ENCODE peak calls at places on chromosomes 7 and 10, in nine cellular contexts. A is fibroblast of lung, V is ovary, R is adrenal gland, H is GM12865, X is heart left ventricle, E is body of pancreas, N is tibial artery, G is kidney epithelial cell. I is an unnamed sample.

GRCh38 chr7:151008511-151009323 is 15.6 kb downstream of the ATG9B start:
- DNase-seq in A (peak; percentile 25), V (peak; percentile 76), R (peak; percentile 71), H (peak; percentile 80), X (peak; percentile 91), E (peak; percentile 80), N (no peak), G (no peak), I (peak; percentile 83)

GRCh38 chr10:133087679-133088523 is at the start of gene ADGRA1:
- DNase-seq in A (no peak), V (no peak), R (peak; percentile 38), H (no peak), X (peak; percentile 59), E (peak; percentile 29), N (no peak), G (no peak), I (no peak)

GRCh38 chr7:153290066-153290465 is 530.5 kb downstream of the ACTR3B start:
- DNase-seq in A (no peak), V (no peak), R (no peak), H (no peak), X (no peak), E (no peak), N (no peak), G (no peak), I (no peak)

GRCh38 chr7:84363741-84364140 is 169.2 kb upstream of the SEMA3A start:
- DNase-seq in A (no peak), V (no peak), R (no peak), H (no peak), X (no peak), E (no peak), N (no peak), G (no peak), I (no peak)

GRCh38 chr10:47368431-47369180 is 15.5 kb downstream of the ZNF488 start:
- DNase-seq in A (no peak), V (peak; percentile 2), R (no peak), H (no peak), X (no peak), E (no peak), N (peak; percentile 17), G (no peak), I (no peak)

GRCh38 chr7:128705891-128706333 is 33.2 kb upstream of the CALU start:
- DNase-seq in A (no peak), V (no peak), R (no peak), H (no peak), X (no peak), E (no peak), N (no peak), G (no peak), I (no peak)

GRCh38 chr10:86734209-86734988 is 22.0 kb upstream of the BMPR1A start:
- DNase-seq in A (no peak), V (no peak), R (no peak), H (no peak), X (no peak), E (no peak), N (no peak), G (no peak), I (no peak)

GRCh38 chr10:78904196-78904595 is 164.6 kb upstream of the ZMIZ1 start:
- DNase-seq in A (no peak), V (no peak), R (peak; percentile 7), H (no peak), X (no peak), E (no peak), N (no peak), G (no peak), I (no peak)

GRCh38 chr7:155206286-155207020 is 91.2 kb upstream of the INSIG1 start:
- DNase-seq in A (peak; percentile 71), V (no peak), R (peak; percentile 44), H (peak; percentile 93), X (peak; percentile 82), E (peak; percentile 39), N (peak; percentile 74), G (peak; percentile 74), I (peak; percentile 84)

GRCh38 chr10:24350111-24350921 is 141.4 kb downstream of the KIAA1217 start:
- DNase-seq in A (peak; percentile 46), V (no peak), R (no peak), H (no peak), X (no peak), E (no peak), N (no peak), G (no peak), I (no peak)

GRCh38 chr7:151851160-151851751 is 25.7 kb downstream of the PRKAG2 start:
- DNase-seq in A (no peak), V (no peak), R (no peak), H (peak; percentile 23), X (no peak), E (peak; percentile 54), N (peak; percentile 56), G (no peak), I (peak; percentile 67)

GRCh38 chr10:33939892-33940291 is 605.4 kb upstream of the NRP1 start:
- DNase-seq in A (no peak), V (no peak), R (no peak), H (no peak), X (no peak), E (no peak), N (no peak), G (no peak), I (no peak)

GRCh38 chr7:87517136-87517805 is 41.8 kb upstream of the ABCB4 start:
- DNase-seq in A (no peak), V (no peak), R (no peak), H (no peak), X (no peak), E (no peak), N (no peak), G (peak; percentile 5), I (peak; percentile 3)

GRCh38 chr10:131790021-131790420 is 110.8 kb upstream of the PPP2R2D start:
- DNase-seq in A (no peak), V (no peak), R (no peak), H (peak; percentile 17), X (no peak), E (no peak), N (no peak), G (no peak), I (peak; percentile 63)

GRCh38 chr7:155593455-155594162 is 47.2 kb upstream of the CNPY1 start:
- DNase-seq in A (no peak), V (no peak), R (no peak), H (no peak), X (no peak), E (no peak), N (no peak), G (no peak), I (no peak)

GRCh38 chr10:62895058-62895457 is 78.9 kb upstream of the EGR2 start:
- DNase-seq in A (peak; percentile 27), V (no peak), R (no peak), H (no peak), X (no peak), E (no peak), N (no peak), G (no peak), I (no peak)

GRCh38 chr7:14570750-14571607 is 331.6 kb downstream of the DGKB start:
- DNase-seq in A (no peak), V (no peak), R (no peak), H (no peak), X (no peak), E (no peak), N (no peak), G (no peak), I (no peak)
- TF ChIP-seq CTCF in A (no peak), V (no peak), R (no peak), H (no peak), X (no peak), E (no peak), N (no peak), G (no peak), I (no peak)

GRCh38 chr10:100009793-100010676 is at the start of gene DNMBP:
- DNase-seq in A (peak; percentile 81), V (peak; percentile 83), R (peak; percentile 86), H (peak; percentile 93), X (peak; percentile 94), E (peak; percentile 87), N (peak; percentile 80), G (no peak), I (peak; percentile 87)
- TF ChIP-seq CTCF in A (peak; percentile 30), V (no peak), R (peak; percentile 87), H (peak; percentile 64), X (peak; percentile 61), E (peak; percentile 41), N (peak; percentile 92), G (peak; percentile 6), I (peak; percentile 73)

DNA sequence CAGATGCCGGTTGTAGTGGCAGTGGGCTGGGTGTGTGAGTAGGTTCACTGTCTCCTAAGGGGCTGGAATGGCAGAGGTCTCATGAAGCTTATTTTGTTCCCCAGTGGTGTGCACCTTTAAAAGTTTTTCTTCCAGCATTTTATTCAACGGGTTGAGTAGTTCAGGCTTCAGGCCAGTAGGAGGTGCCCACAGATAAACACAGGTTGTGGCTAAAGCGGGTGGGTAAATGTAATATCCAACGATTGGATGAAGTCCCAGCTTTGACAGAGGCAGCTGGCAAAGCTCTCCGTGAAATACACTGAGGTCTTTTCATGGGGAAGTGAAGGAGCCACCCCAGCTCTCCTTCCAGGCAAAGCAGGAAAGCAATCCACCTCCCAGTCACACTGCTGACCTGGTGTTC is 339.8 kb upstream of the LRRTM3 start:
- DNase-seq in A (peak; percentile 68), V (no peak), R (no peak), H (no peak), X (no peak), E (peak; percentile 70), N (no peak), G (no peak), I (no peak)
- TF ChIP-seq CTCF in A (peak; percentile 24), V (no peak), R (no peak), H (no peak), X (no peak), E (peak; percentile 28), N (no peak), G (no peak), I (no peak)

GRCh38 chr10:116464257-116464656 is 36.6 kb downstream of the PNLIPRP3 start:
- DNase-seq in A (no peak), V (no peak), R (no peak), H (no peak), X (no peak), E (peak; percentile 90), N (no peak), G (no peak), I (no peak)

GRCh38 chr10:116469437-116469836 is 41.8 kb downstream of the PNLIPRP3 start:
- DNase-seq in A (no peak), V (no peak), R (no peak), H (no peak), X (no peak), E (no peak), N (no peak), G (no peak), I (no peak)

GRCh38 chr10:116461680-116462079 is 34.0 kb downstream of the PNLIPRP3 start:
- DNase-seq in A (no peak), V (no peak), R (no peak), H (no peak), X (no peak), E (no peak), N (no peak), G (no peak), I (no peak)

GRCh38 chr10:116466715-116467422 is 39.2 kb downstream of the PNLIPRP3 start:
- DNase-seq in A (no peak), V (no peak), R (no peak), H (no peak), X (no peak), E (no peak), N (no peak), G (no peak), I (no peak)

DNA sequence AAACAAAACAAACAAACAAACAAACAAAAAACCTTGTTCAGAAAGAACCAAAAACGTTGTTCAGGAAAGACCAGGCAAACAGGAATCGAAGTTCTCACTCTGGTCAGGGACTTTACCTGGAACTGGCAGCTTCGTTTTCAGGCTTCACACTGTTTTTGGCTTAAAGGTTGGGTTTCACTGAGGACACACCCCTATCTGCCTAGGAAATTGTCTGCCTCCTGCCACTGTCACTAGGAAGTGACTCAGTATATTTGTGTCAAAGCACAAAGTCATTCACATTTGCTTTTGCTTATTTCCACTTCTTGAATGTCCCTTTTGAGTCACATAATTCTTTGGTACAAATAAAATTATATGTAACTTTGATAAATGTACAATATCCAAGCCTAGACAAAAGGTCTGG is 37.9 kb downstream of the PNLIPRP3 start:
- DNase-seq in A (no peak), V (no peak), R (no peak), H (no peak), X (no peak), E (no peak), N (no peak), G (no peak), I (peak; percentile 8)
- TF ChIP-seq CTCF in A (no peak), V (no peak), R (no peak), H (no peak), X (no peak), E (no peak), N (no peak), G (no peak), I (no peak)